ENCODE peak calls at places on chromosomes 5 and 9, in nine cellular contexts. One of them, this sample, is unnamed.

GRCh38 chr5:34500236-34500836 is 155.8 kb upstream of the RAI14 start:
- ATAC-seq in PC-3: no peak
- ATAC-seq in T-cell: no peak
- ATAC-seq in HepG2: peak; percentile 67
- ATAC-seq in activated CD4-positive, alpha-beta T cell treated with anti-CD3 and anti-CD28 coated beads for 36 hours: no peak
- ATAC-seq in T-helper 17 cell: no peak
- ATAC-seq in left cardiac atrium: no peak
- ATAC-seq in naive thymus-derived CD8-positive, alpha-beta T cell: no peak
- ATAC-seq in heart left ventricle: no peak
- ATAC-seq in this sample: no peak

GRCh38 chr9:119060629-119061385 is 308.4 kb downstream of the BRINP1 start:
- ATAC-seq in PC-3: no peak
- ATAC-seq in T-cell: no peak
- ATAC-seq in HepG2: no peak
- ATAC-seq in activated CD4-positive, alpha-beta T cell treated with anti-CD3 and anti-CD28 coated beads for 36 hours: no peak
- ATAC-seq in T-helper 17 cell: no peak
- ATAC-seq in left cardiac atrium: no peak
- ATAC-seq in naive thymus-derived CD8-positive, alpha-beta T cell: no peak
- ATAC-seq in heart left ventricle: no peak
- ATAC-seq in this sample: no peak

GRCh38 chr5:90050135-90050534 is 359.4 kb downstream of the CETN3 start:
- ATAC-seq in PC-3: no peak
- ATAC-seq in T-cell: no peak
- ATAC-seq in HepG2: no peak
- ATAC-seq in activated CD4-positive, alpha-beta T cell treated with anti-CD3 and anti-CD28 coated beads for 36 hours: no peak
- ATAC-seq in T-helper 17 cell: no peak
- ATAC-seq in left cardiac atrium: no peak
- ATAC-seq in naive thymus-derived CD8-positive, alpha-beta T cell: no peak
- ATAC-seq in heart left ventricle: no peak
- ATAC-seq in this sample: no peak

GRCh38 chr9:126459965-126460843 is 133.6 kb downstream of the MVB12B start:
- ATAC-seq in PC-3: no peak
- ATAC-seq in T-cell: no peak
- ATAC-seq in HepG2: no peak
- ATAC-seq in activated CD4-positive, alpha-beta T cell treated with anti-CD3 and anti-CD28 coated beads for 36 hours: no peak
- ATAC-seq in T-helper 17 cell: no peak
- ATAC-seq in left cardiac atrium: no peak
- ATAC-seq in naive thymus-derived CD8-positive, alpha-beta T cell: no peak
- ATAC-seq in heart left ventricle: no peak
- ATAC-seq in this sample: no peak

GRCh38 chr9:36842560-36843530 is 191.2 kb downstream of the PAX5 start:
- ATAC-seq in PC-3: no peak
- ATAC-seq in T-cell: no peak
- ATAC-seq in HepG2: no peak
- ATAC-seq in activated CD4-positive, alpha-beta T cell treated with anti-CD3 and anti-CD28 coated beads for 36 hours: no peak
- ATAC-seq in T-helper 17 cell: no peak
- ATAC-seq in left cardiac atrium: no peak
- ATAC-seq in naive thymus-derived CD8-positive, alpha-beta T cell: no peak
- ATAC-seq in heart left ventricle: no peak
- ATAC-seq in this sample: no peak

GRCh38 chr9:35882265-35882848 is 12.2 kb upstream of the OR13J1 start:
- ATAC-seq in PC-3: peak; percentile 73
- ATAC-seq in T-cell: peak; percentile 46
- ATAC-seq in HepG2: peak; percentile 84
- ATAC-seq in activated CD4-positive, alpha-beta T cell treated with anti-CD3 and anti-CD28 coated beads for 36 hours: peak; percentile 77
- ATAC-seq in T-helper 17 cell: peak; percentile 67
- ATAC-seq in left cardiac atrium: peak; percentile 87
- ATAC-seq in naive thymus-derived CD8-positive, alpha-beta T cell: peak; percentile 55
- ATAC-seq in heart left ventricle: no peak
- ATAC-seq in this sample: peak; percentile 62

GRCh38 chr5:150065886-150066285 is 20.5 kb downstream of the CSF1R start:
- ATAC-seq in PC-3: no peak
- ATAC-seq in T-cell: no peak
- ATAC-seq in HepG2: no peak
- ATAC-seq in activated CD4-positive, alpha-beta T cell treated with anti-CD3 and anti-CD28 coated beads for 36 hours: no peak
- ATAC-seq in T-helper 17 cell: no peak
- ATAC-seq in left cardiac atrium: peak; percentile 53
- ATAC-seq in naive thymus-derived CD8-positive, alpha-beta T cell: no peak
- ATAC-seq in heart left ventricle: peak; percentile 11
- ATAC-seq in this sample: no peak

GRCh38 chr5:147986134-147986757 is 77.5 kb upstream of the SPINK5 start:
- ATAC-seq in PC-3: no peak
- ATAC-seq in T-cell: no peak
- ATAC-seq in HepG2: peak; percentile 39
- ATAC-seq in activated CD4-positive, alpha-beta T cell treated with anti-CD3 and anti-CD28 coated beads for 36 hours: no peak
- ATAC-seq in T-helper 17 cell: no peak
- ATAC-seq in left cardiac atrium: no peak
- ATAC-seq in naive thymus-derived CD8-positive, alpha-beta T cell: no peak
- ATAC-seq in heart left ventricle: no peak
- ATAC-seq in this sample: no peak

GRCh38 chr9:136806631-136807201 is 1.0 kb upstream of the RABL6 start:
- ATAC-seq in PC-3: peak; percentile 16
- ATAC-seq in T-cell: no peak
- ATAC-seq in HepG2: peak; percentile 17
- ATAC-seq in activated CD4-positive, alpha-beta T cell treated with anti-CD3 and anti-CD28 coated beads for 36 hours: no peak
- ATAC-seq in T-helper 17 cell: no peak
- ATAC-seq in left cardiac atrium: no peak
- ATAC-seq in naive thymus-derived CD8-positive, alpha-beta T cell: no peak
- ATAC-seq in heart left ventricle: no peak
- ATAC-seq in this sample: no peak

GRCh38 chr5:160342413-160342941 is 27.9 kb downstream of the C1QTNF2 start:
- ATAC-seq in PC-3: peak; percentile 42
- ATAC-seq in T-cell: no peak
- ATAC-seq in HepG2: no peak
- ATAC-seq in activated CD4-positive, alpha-beta T cell treated with anti-CD3 and anti-CD28 coated beads for 36 hours: no peak
- ATAC-seq in T-helper 17 cell: no peak
- ATAC-seq in left cardiac atrium: peak; percentile 36
- ATAC-seq in naive thymus-derived CD8-positive, alpha-beta T cell: no peak
- ATAC-seq in heart left ventricle: no peak
- ATAC-seq in this sample: no peak

GRCh38 chr9:35791321-35791921 is at the start of gene NPR2:
- ATAC-seq in PC-3: no peak
- ATAC-seq in T-cell: no peak
- ATAC-seq in HepG2: no peak
- ATAC-seq in activated CD4-positive, alpha-beta T cell treated with anti-CD3 and anti-CD28 coated beads for 36 hours: no peak
- ATAC-seq in T-helper 17 cell: no peak
- ATAC-seq in left cardiac atrium: peak; percentile 77
- ATAC-seq in naive thymus-derived CD8-positive, alpha-beta T cell: no peak
- ATAC-seq in heart left ventricle: no peak
- ATAC-seq in this sample: no peak

GRCh38 chr9:30630459-30630858 is 1754.0 kb upstream of the ACO1 start:
- ATAC-seq in PC-3: no peak
- ATAC-seq in T-cell: no peak
- ATAC-seq in HepG2: no peak
- ATAC-seq in activated CD4-positive, alpha-beta T cell treated with anti-CD3 and anti-CD28 coated beads for 36 hours: no peak
- ATAC-seq in T-helper 17 cell: no peak
- ATAC-seq in left cardiac atrium: no peak
- ATAC-seq in naive thymus-derived CD8-positive, alpha-beta T cell: no peak
- ATAC-seq in heart left ventricle: no peak
- ATAC-seq in this sample: no peak